ENCODE peak calls at places on chromosomes 5 and 9, in eight cellular contexts. One of them, this sample, is unnamed.

GRCh38 chr9:124270504-124271335 is 13.0 kb downstream of the NEK6 start:
- DNase-seq in NCI-H2227 treated with DMSO at 0.1 percent for 48 hours: peak
- DNase-seq in foreskin melanocyte: no peak
- DNase-seq in GM10248: no peak
- DNase-seq in dorsolateral prefrontal cortex: no peak
- DNase-seq in astrocyte of the spinal cord: no peak
- DNase-seq in activated CD4-positive, alpha-beta T cell treated with anti-CD3 and anti-CD28 coated beads for 1 hour: no peak
- DNase-seq in IMR-90: no peak
- DNase-seq in this sample: no peak

GRCh38 chr5:150377964-150378694 is 20.6 kb downstream of the TCOF1 start:
- DNase-seq in NCI-H2227 treated with DMSO at 0.1 percent for 48 hours: no peak
- DNase-seq in foreskin melanocyte: peak
- DNase-seq in GM10248: no peak
- DNase-seq in dorsolateral prefrontal cortex: no peak
- DNase-seq in astrocyte of the spinal cord: peak
- DNase-seq in activated CD4-positive, alpha-beta T cell treated with anti-CD3 and anti-CD28 coated beads for 1 hour: no peak
- DNase-seq in IMR-90: peak
- DNase-seq in this sample: no peak

GRCh38 chr5:141767671-141768070 is 85.6 kb upstream of the ARAP3 start:
- DNase-seq in NCI-H2227 treated with DMSO at 0.1 percent for 48 hours: no peak
- DNase-seq in foreskin melanocyte: no peak
- DNase-seq in GM10248: no peak
- DNase-seq in dorsolateral prefrontal cortex: no peak
- DNase-seq in astrocyte of the spinal cord: no peak
- DNase-seq in activated CD4-positive, alpha-beta T cell treated with anti-CD3 and anti-CD28 coated beads for 1 hour: no peak
- DNase-seq in IMR-90: no peak
- DNase-seq in this sample: no peak

GRCh38 chr9:113274474-113275146 is 762 bp downstream of the CDC26 start:
- DNase-seq in NCI-H2227 treated with DMSO at 0.1 percent for 48 hours: peak
- DNase-seq in foreskin melanocyte: peak
- DNase-seq in GM10248: peak
- DNase-seq in dorsolateral prefrontal cortex: no peak
- DNase-seq in astrocyte of the spinal cord: peak
- DNase-seq in activated CD4-positive, alpha-beta T cell treated with anti-CD3 and anti-CD28 coated beads for 1 hour: no peak
- DNase-seq in IMR-90: peak
- DNase-seq in this sample: peak

GRCh38 chr9:126612813-126613641 is 701 bp upstream of the LMX1B start:
- DNase-seq in NCI-H2227 treated with DMSO at 0.1 percent for 48 hours: no peak
- DNase-seq in foreskin melanocyte: no peak
- DNase-seq in GM10248: no peak
- DNase-seq in dorsolateral prefrontal cortex: no peak
- DNase-seq in astrocyte of the spinal cord: no peak
- DNase-seq in activated CD4-positive, alpha-beta T cell treated with anti-CD3 and anti-CD28 coated beads for 1 hour: no peak
- DNase-seq in IMR-90: no peak
- DNase-seq in this sample: no peak

GRCh38 chr5:34791761-34792244 is 47.2 kb upstream of the TTC23L start:
- DNase-seq in NCI-H2227 treated with DMSO at 0.1 percent for 48 hours: no peak
- DNase-seq in foreskin melanocyte: no peak
- DNase-seq in GM10248: no peak
- DNase-seq in dorsolateral prefrontal cortex: no peak
- DNase-seq in astrocyte of the spinal cord: peak
- DNase-seq in activated CD4-positive, alpha-beta T cell treated with anti-CD3 and anti-CD28 coated beads for 1 hour: no peak
- DNase-seq in IMR-90: peak
- DNase-seq in this sample: no peak

GRCh38 chr5:149857499-149857898 is 87.1 kb downstream of the PDE6A start:
- DNase-seq in NCI-H2227 treated with DMSO at 0.1 percent for 48 hours: no peak
- DNase-seq in foreskin melanocyte: peak
- DNase-seq in GM10248: no peak
- DNase-seq in dorsolateral prefrontal cortex: no peak
- DNase-seq in astrocyte of the spinal cord: peak
- DNase-seq in activated CD4-positive, alpha-beta T cell treated with anti-CD3 and anti-CD28 coated beads for 1 hour: no peak
- DNase-seq in IMR-90: no peak
- DNase-seq in this sample: peak

GRCh38 chr5:176180781-176181180 is 57.4 kb upstream of the SIMC1 start:
- DNase-seq in NCI-H2227 treated with DMSO at 0.1 percent for 48 hours: no peak
- DNase-seq in foreskin melanocyte: no peak
- DNase-seq in GM10248: no peak
- DNase-seq in dorsolateral prefrontal cortex: no peak
- DNase-seq in astrocyte of the spinal cord: no peak
- DNase-seq in activated CD4-positive, alpha-beta T cell treated with anti-CD3 and anti-CD28 coated beads for 1 hour: no peak
- DNase-seq in IMR-90: no peak
- DNase-seq in this sample: no peak

GRCh38 chr5:126780165-126780827 is 3.4 kb downstream of the LMNB1 start:
- DNase-seq in NCI-H2227 treated with DMSO at 0.1 percent for 48 hours: peak
- DNase-seq in foreskin melanocyte: peak
- DNase-seq in GM10248: peak
- DNase-seq in dorsolateral prefrontal cortex: peak
- DNase-seq in astrocyte of the spinal cord: peak
- DNase-seq in activated CD4-positive, alpha-beta T cell treated with anti-CD3 and anti-CD28 coated beads for 1 hour: peak
- DNase-seq in IMR-90: peak
- DNase-seq in this sample: peak

GRCh38 chr5:166276006-166276405 is 2015.4 kb upstream of the WWC1 start:
- DNase-seq in NCI-H2227 treated with DMSO at 0.1 percent for 48 hours: no peak
- DNase-seq in foreskin melanocyte: peak
- DNase-seq in GM10248: no peak
- DNase-seq in dorsolateral prefrontal cortex: no peak
- DNase-seq in astrocyte of the spinal cord: no peak
- DNase-seq in activated CD4-positive, alpha-beta T cell treated with anti-CD3 and anti-CD28 coated beads for 1 hour: no peak
- DNase-seq in IMR-90: no peak
- DNase-seq in this sample: no peak

GRCh38 chr5:132083065-132083678 is 9.6 kb downstream of the CSF2 start:
- DNase-seq in NCI-H2227 treated with DMSO at 0.1 percent for 48 hours: no peak
- DNase-seq in foreskin melanocyte: no peak
- DNase-seq in GM10248: no peak
- DNase-seq in dorsolateral prefrontal cortex: no peak
- DNase-seq in astrocyte of the spinal cord: no peak
- DNase-seq in activated CD4-positive, alpha-beta T cell treated with anti-CD3 and anti-CD28 coated beads for 1 hour: no peak
- DNase-seq in IMR-90: no peak
- DNase-seq in this sample: no peak

GRCh38 chr5:119840175-119840574 is 210.8 kb downstream of the FAM170A start:
- DNase-seq in NCI-H2227 treated with DMSO at 0.1 percent for 48 hours: no peak
- DNase-seq in foreskin melanocyte: no peak
- DNase-seq in GM10248: no peak
- DNase-seq in dorsolateral prefrontal cortex: no peak
- DNase-seq in astrocyte of the spinal cord: no peak
- DNase-seq in activated CD4-positive, alpha-beta T cell treated with anti-CD3 and anti-CD28 coated beads for 1 hour: no peak
- DNase-seq in IMR-90: no peak
- DNase-seq in this sample: peak

GRCh38 chr5:153938131-153938842 is 100.4 kb downstream of the FAM114A2 start:
- DNase-seq in NCI-H2227 treated with DMSO at 0.1 percent for 48 hours: no peak
- DNase-seq in foreskin melanocyte: no peak
- DNase-seq in GM10248: no peak
- DNase-seq in dorsolateral prefrontal cortex: no peak
- DNase-seq in astrocyte of the spinal cord: no peak
- DNase-seq in activated CD4-positive, alpha-beta T cell treated with anti-CD3 and anti-CD28 coated beads for 1 hour: no peak
- DNase-seq in IMR-90: no peak
- DNase-seq in this sample: no peak

GRCh38 chr5:80190960-80191359 is 64.9 kb downstream of the SERINC5 start:
- DNase-seq in NCI-H2227 treated with DMSO at 0.1 percent for 48 hours: no peak
- DNase-seq in foreskin melanocyte: no peak
- DNase-seq in GM10248: no peak
- DNase-seq in dorsolateral prefrontal cortex: no peak
- DNase-seq in astrocyte of the spinal cord: no peak
- DNase-seq in activated CD4-positive, alpha-beta T cell treated with anti-CD3 and anti-CD28 coated beads for 1 hour: no peak
- DNase-seq in IMR-90: no peak
- DNase-seq in this sample: no peak

GRCh38 chr9:137606005-137606601 is 617 bp downstream of the ARRDC1 start:
- DNase-seq in NCI-H2227 treated with DMSO at 0.1 percent for 48 hours: no peak
- DNase-seq in foreskin melanocyte: no peak
- DNase-seq in GM10248: no peak
- DNase-seq in dorsolateral prefrontal cortex: no peak
- DNase-seq in astrocyte of the spinal cord: no peak
- DNase-seq in activated CD4-positive, alpha-beta T cell treated with anti-CD3 and anti-CD28 coated beads for 1 hour: no peak
- DNase-seq in IMR-90: no peak
- DNase-seq in this sample: no peak

GRCh38 chr9:96048954-96049831 is 173.7 kb downstream of the ERCC6L2 start:
- DNase-seq in NCI-H2227 treated with DMSO at 0.1 percent for 48 hours: no peak
- DNase-seq in foreskin melanocyte: peak
- DNase-seq in GM10248: no peak
- DNase-seq in dorsolateral prefrontal cortex: peak
- DNase-seq in astrocyte of the spinal cord: no peak
- DNase-seq in activated CD4-positive, alpha-beta T cell treated with anti-CD3 and anti-CD28 coated beads for 1 hour: no peak
- DNase-seq in IMR-90: no peak
- DNase-seq in this sample: no peak

GRCh38 chr5:148585988-148586387 is 68.3 kb downstream of the HTR4 start:
- DNase-seq in NCI-H2227 treated with DMSO at 0.1 percent for 48 hours: no peak
- DNase-seq in foreskin melanocyte: no peak
- DNase-seq in GM10248: no peak
- DNase-seq in dorsolateral prefrontal cortex: no peak
- DNase-seq in astrocyte of the spinal cord: no peak
- DNase-seq in activated CD4-positive, alpha-beta T cell treated with anti-CD3 and anti-CD28 coated beads for 1 hour: no peak
- DNase-seq in IMR-90: no peak
- DNase-seq in this sample: no peak

GRCh38 chr5:136686192-136686872 is 321.0 kb upstream of the TRPC7 start:
- DNase-seq in NCI-H2227 treated with DMSO at 0.1 percent for 48 hours: no peak
- DNase-seq in foreskin melanocyte: peak
- DNase-seq in GM10248: no peak
- DNase-seq in dorsolateral prefrontal cortex: no peak
- DNase-seq in astrocyte of the spinal cord: no peak
- DNase-seq in activated CD4-positive, alpha-beta T cell treated with anti-CD3 and anti-CD28 coated beads for 1 hour: no peak
- DNase-seq in IMR-90: peak
- DNase-seq in this sample: peak

GRCh38 chr9:2602704-2603116 is 18.9 kb upstream of the VLDLR start:
- DNase-seq in NCI-H2227 treated with DMSO at 0.1 percent for 48 hours: no peak
- DNase-seq in foreskin melanocyte: no peak
- DNase-seq in GM10248: no peak
- DNase-seq in dorsolateral prefrontal cortex: no peak
- DNase-seq in astrocyte of the spinal cord: no peak
- DNase-seq in activated CD4-positive, alpha-beta T cell treated with anti-CD3 and anti-CD28 coated beads for 1 hour: no peak
- DNase-seq in IMR-90: peak
- DNase-seq in this sample: peak

GRCh38 chr5:131324311-131324710 is 60.5 kb downstream of the CDC42SE2 start:
- DNase-seq in NCI-H2227 treated with DMSO at 0.1 percent for 48 hours: no peak
- DNase-seq in foreskin melanocyte: peak
- DNase-seq in GM10248: no peak
- DNase-seq in dorsolateral prefrontal cortex: peak
- DNase-seq in astrocyte of the spinal cord: no peak
- DNase-seq in activated CD4-positive, alpha-beta T cell treated with anti-CD3 and anti-CD28 coated beads for 1 hour: no peak
- DNase-seq in IMR-90: no peak
- DNase-seq in this sample: no peak

GRCh38 chr9:34454571-34455065 is 3.8 kb downstream of the FAM219A start:
- DNase-seq in NCI-H2227 treated with DMSO at 0.1 percent for 48 hours: peak
- DNase-seq in foreskin melanocyte: peak
- DNase-seq in GM10248: no peak
- DNase-seq in dorsolateral prefrontal cortex: no peak
- DNase-seq in astrocyte of the spinal cord: peak
- DNase-seq in activated CD4-positive, alpha-beta T cell treated with anti-CD3 and anti-CD28 coated beads for 1 hour: no peak
- DNase-seq in IMR-90: peak
- DNase-seq in this sample: peak

GRCh38 chr5:78750281-78750680 is 101.7 kb upstream of the LHFPL2 start:
- DNase-seq in NCI-H2227 treated with DMSO at 0.1 percent for 48 hours: no peak
- DNase-seq in foreskin melanocyte: no peak
- DNase-seq in GM10248: no peak
- DNase-seq in dorsolateral prefrontal cortex: no peak
- DNase-seq in astrocyte of the spinal cord: no peak
- DNase-seq in activated CD4-positive, alpha-beta T cell treated with anti-CD3 and anti-CD28 coated beads for 1 hour: no peak
- DNase-seq in IMR-90: no peak
- DNase-seq in this sample: no peak

GRCh38 chr5:138559937-138560336 is 15.3 kb downstream of the HSPA9 start:
- DNase-seq in NCI-H2227 treated with DMSO at 0.1 percent for 48 hours: no peak
- DNase-seq in foreskin melanocyte: no peak
- DNase-seq in GM10248: no peak
- DNase-seq in dorsolateral prefrontal cortex: no peak
- DNase-seq in astrocyte of the spinal cord: no peak
- DNase-seq in activated CD4-positive, alpha-beta T cell treated with anti-CD3 and anti-CD28 coated beads for 1 hour: no peak
- DNase-seq in IMR-90: no peak
- DNase-seq in this sample: no peak

GRCh38 chr5:107184066-107184465 is 486.7 kb downstream of the EFNA5 start:
- DNase-seq in NCI-H2227 treated with DMSO at 0.1 percent for 48 hours: no peak
- DNase-seq in foreskin melanocyte: no peak
- DNase-seq in GM10248: no peak
- DNase-seq in dorsolateral prefrontal cortex: no peak
- DNase-seq in astrocyte of the spinal cord: no peak
- DNase-seq in activated CD4-positive, alpha-beta T cell treated with anti-CD3 and anti-CD28 coated beads for 1 hour: no peak
- DNase-seq in IMR-90: no peak
- DNase-seq in this sample: no peak

GRCh38 chr9:132094314-132094791 is 14.7 kb upstream of the MED27 start:
- DNase-seq in NCI-H2227 treated with DMSO at 0.1 percent for 48 hours: no peak
- DNase-seq in foreskin melanocyte: peak
- DNase-seq in GM10248: no peak
- DNase-seq in dorsolateral prefrontal cortex: no peak
- DNase-seq in astrocyte of the spinal cord: peak
- DNase-seq in activated CD4-positive, alpha-beta T cell treated with anti-CD3 and anti-CD28 coated beads for 1 hour: no peak
- DNase-seq in IMR-90: peak
- DNase-seq in this sample: no peak

GRCh38 chr5:126395627-126396026 is 27.6 kb upstream of the GRAMD2B start:
- DNase-seq in NCI-H2227 treated with DMSO at 0.1 percent for 48 hours: no peak
- DNase-seq in foreskin melanocyte: no peak
- DNase-seq in GM10248: no peak
- DNase-seq in dorsolateral prefrontal cortex: no peak
- DNase-seq in astrocyte of the spinal cord: no peak
- DNase-seq in activated CD4-positive, alpha-beta T cell treated with anti-CD3 and anti-CD28 coated beads for 1 hour: no peak
- DNase-seq in IMR-90: no peak
- DNase-seq in this sample: no peak

GRCh38 chr5:149930060-149930753 is 14.4 kb downstream of the PDE6A start:
- DNase-seq in NCI-H2227 treated with DMSO at 0.1 percent for 48 hours: no peak
- DNase-seq in foreskin melanocyte: no peak
- DNase-seq in GM10248: no peak
- DNase-seq in dorsolateral prefrontal cortex: no peak
- DNase-seq in astrocyte of the spinal cord: no peak
- DNase-seq in activated CD4-positive, alpha-beta T cell treated with anti-CD3 and anti-CD28 coated beads for 1 hour: no peak
- DNase-seq in IMR-90: no peak
- DNase-seq in this sample: peak

GRCh38 chr9:127714916-127715442 is 484 bp downstream of the PTRH1 start:
- DNase-seq in NCI-H2227 treated with DMSO at 0.1 percent for 48 hours: no peak
- DNase-seq in foreskin melanocyte: no peak
- DNase-seq in GM10248: no peak
- DNase-seq in dorsolateral prefrontal cortex: no peak
- DNase-seq in astrocyte of the spinal cord: no peak
- DNase-seq in activated CD4-positive, alpha-beta T cell treated with anti-CD3 and anti-CD28 coated beads for 1 hour: no peak
- DNase-seq in IMR-90: no peak
- DNase-seq in this sample: no peak

GRCh38 chr9:72509053-72509452 is 12.4 kb upstream of the TMC1 start:
- DNase-seq in NCI-H2227 treated with DMSO at 0.1 percent for 48 hours: no peak
- DNase-seq in foreskin melanocyte: no peak
- DNase-seq in GM10248: no peak
- DNase-seq in dorsolateral prefrontal cortex: no peak
- DNase-seq in astrocyte of the spinal cord: peak
- DNase-seq in activated CD4-positive, alpha-beta T cell treated with anti-CD3 and anti-CD28 coated beads for 1 hour: no peak
- DNase-seq in IMR-90: peak
- DNase-seq in this sample: no peak

GRCh38 chr9:136172412-136173079 is 32.4 kb downstream of the LHX3 start:
- DNase-seq in NCI-H2227 treated with DMSO at 0.1 percent for 48 hours: no peak
- DNase-seq in foreskin melanocyte: no peak
- DNase-seq in GM10248: no peak
- DNase-seq in dorsolateral prefrontal cortex: no peak
- DNase-seq in astrocyte of the spinal cord: no peak
- DNase-seq in activated CD4-positive, alpha-beta T cell treated with anti-CD3 and anti-CD28 coated beads for 1 hour: no peak
- DNase-seq in IMR-90: no peak
- DNase-seq in this sample: no peak

GRCh38 chr9:114037249-114037648 is 40.9 kb downstream of the AMBP start:
- DNase-seq in NCI-H2227 treated with DMSO at 0.1 percent for 48 hours: no peak
- DNase-seq in foreskin melanocyte: no peak
- DNase-seq in GM10248: peak
- DNase-seq in dorsolateral prefrontal cortex: no peak
- DNase-seq in astrocyte of the spinal cord: no peak
- DNase-seq in activated CD4-positive, alpha-beta T cell treated with anti-CD3 and anti-CD28 coated beads for 1 hour: no peak
- DNase-seq in IMR-90: no peak
- DNase-seq in this sample: no peak

GRCh38 chr5:177336112-177336511 is 15.4 kb downstream of the LMAN2 start:
- DNase-seq in NCI-H2227 treated with DMSO at 0.1 percent for 48 hours: no peak
- DNase-seq in foreskin melanocyte: no peak
- DNase-seq in GM10248: no peak
- DNase-seq in dorsolateral prefrontal cortex: no peak
- DNase-seq in astrocyte of the spinal cord: no peak
- DNase-seq in activated CD4-positive, alpha-beta T cell treated with anti-CD3 and anti-CD28 coated beads for 1 hour: no peak
- DNase-seq in IMR-90: no peak
- DNase-seq in this sample: peak

GRCh38 chr9:107467416-107467815 is 22.2 kb downstream of the KLF4 start:
- DNase-seq in NCI-H2227 treated with DMSO at 0.1 percent for 48 hours: no peak
- DNase-seq in foreskin melanocyte: no peak
- DNase-seq in GM10248: no peak
- DNase-seq in dorsolateral prefrontal cortex: no peak
- DNase-seq in astrocyte of the spinal cord: no peak
- DNase-seq in activated CD4-positive, alpha-beta T cell treated with anti-CD3 and anti-CD28 coated beads for 1 hour: no peak
- DNase-seq in IMR-90: no peak
- DNase-seq in this sample: no peak

GRCh38 chr5:107580902-107581823 is 89.6 kb downstream of the EFNA5 start:
- DNase-seq in NCI-H2227 treated with DMSO at 0.1 percent for 48 hours: no peak
- DNase-seq in foreskin melanocyte: no peak
- DNase-seq in GM10248: no peak
- DNase-seq in dorsolateral prefrontal cortex: no peak
- DNase-seq in astrocyte of the spinal cord: no peak
- DNase-seq in activated CD4-positive, alpha-beta T cell treated with anti-CD3 and anti-CD28 coated beads for 1 hour: no peak
- DNase-seq in IMR-90: no peak
- DNase-seq in this sample: no peak